ENCODE peak calls at places on chromosomes 13 and 19, in six cellular contexts. C, F, Q, R, G and E are unnamed samples.

GRCh38 chr13:50801087-50801931 is 42.2 kb downstream of the DLEU7 start:
- DNase-seq in C (peak), F (no peak), Q (peak), R (peak), G (no peak), E (peak)

GRCh38 chr13:107649071-107649470 is 566.3 kb downstream of the LIG4 start:
- DNase-seq in C (no peak), F (no peak), Q (no peak), R (no peak), G (no peak), E (no peak)

GRCh38 chr13:97567510-97568243 is 133.7 kb downstream of the RAP2A start:
- DNase-seq in C (peak), F (no peak), Q (no peak), R (peak), G (peak), E (no peak)

GRCh38 chr13:109254271-109254670 is 532.1 kb downstream of the IRS2 start:
- DNase-seq in C (no peak), F (no peak), Q (no peak), R (no peak), G (no peak), E (no peak)

GRCh38 chr13:93769126-93769525 is 542.5 kb downstream of the GPC6 start:
- DNase-seq in C (no peak), F (no peak), Q (no peak), R (no peak), G (no peak), E (no peak)

GRCh38 chr13:106132216-106132615 is 403.2 kb downstream of the EFNB2 start:
- DNase-seq in C (no peak), F (no peak), Q (no peak), R (no peak), G (no peak), E (no peak)

GRCh38 chr13:29849071-29849541 is 1.3 kb downstream of the UBL3 start:
- DNase-seq in C (peak), F (no peak), Q (peak), R (no peak), G (no peak), E (no peak)

GRCh38 chr13:98507060-98507797 is 69.7 kb downstream of the STK24 start:
- DNase-seq in C (peak), F (no peak), Q (peak), R (no peak), G (peak), E (no peak)

GRCh38 chr13:75151081-75151643 is 330.8 kb downstream of the TBC1D4 start:
- DNase-seq in C (no peak), F (no peak), Q (peak), R (no peak), G (no peak), E (peak)

GRCh38 chr13:26896986-26897668 is 136.5 kb upstream of the GPR12 start:
- DNase-seq in C (no peak), F (no peak), Q (no peak), R (no peak), G (no peak), E (no peak)

GRCh38 chr13:34035676-34036325 is 217.9 kb downstream of the RFC3 start:
- DNase-seq in C (no peak), F (no peak), Q (no peak), R (no peak), G (no peak), E (no peak)

GRCh38 chr19:45630463-45630862 is 8.7 kb downstream of the EML2 start:
- DNase-seq in C (peak), F (no peak), Q (peak), R (peak), G (no peak), E (no peak)

GRCh38 chr19:17996826-17997316 is 11.1 kb upstream of the ARRDC2 start:
- DNase-seq in C (peak), F (no peak), Q (peak), R (peak), G (peak), E (peak)

GRCh38 chr19:56808717-56809392 is 31.7 kb downstream of the PEG3 start:
- DNase-seq in C (no peak), F (no peak), Q (no peak), R (no peak), G (no peak), E (no peak)

GRCh38 chr13:45851171-45851889 is at the start of gene SIAH3:
- DNase-seq in C (peak), F (no peak), Q (peak), R (no peak), G (no peak), E (no peak)

GRCh38 chr13:31213681-31214289 is 14.0 kb downstream of the B3GLCT start:
- DNase-seq in C (no peak), F (no peak), Q (no peak), R (no peak), G (no peak), E (no peak)

GRCh38 chr13:102978168-102978567 is 88.0 kb downstream of the SLC10A2 start:
- DNase-seq in C (no peak), F (no peak), Q (no peak), R (no peak), G (no peak), E (no peak)

GRCh38 chr13:98187862-98188261 is 10.8 kb upstream of the RNF113B start:
- DNase-seq in C (no peak), F (no peak), Q (no peak), R (no peak), G (no peak), E (no peak)

GRCh38 chr19:16139752-16140151 is 3.7 kb upstream of the HSH2D start:
- DNase-seq in C (no peak), F (no peak), Q (no peak), R (no peak), G (no peak), E (no peak)

GRCh38 chr13:49563513-49563912 is 21.8 kb downstream of the RCBTB1 start:
- DNase-seq in C (peak), F (no peak), Q (no peak), R (no peak), G (no peak), E (no peak)

GRCh38 chr13:44109986-44110640 is 230.4 kb downstream of the LACC1 start:
- DNase-seq in C (no peak), F (no peak), Q (no peak), R (no peak), G (no peak), E (no peak)

GRCh38 chr19:19388568-19389555 is 16.6 kb upstream of the GATAD2A start:
- DNase-seq in C (no peak), F (no peak), Q (no peak), R (no peak), G (no peak), E (no peak)

GRCh38 chr13:46983881-46984280 is 87.0 kb upstream of the HTR2A start:
- DNase-seq in C (peak), F (no peak), Q (peak), R (no peak), G (no peak), E (peak)

GRCh38 chr13:50365683-50366391 is 350.6 kb downstream of the KCNRG start:
- DNase-seq in C (peak), F (peak), Q (no peak), R (no peak), G (no peak), E (no peak)

GRCh38 chr13:99375806-99376080 is 68.5 kb upstream of the GPR183 start:
- DNase-seq in C (no peak), F (no peak), Q (no peak), R (no peak), G (no peak), E (no peak)

GRCh38 chr13:40813662-40814454 is 24.4 kb downstream of the SLC25A15 start:
- DNase-seq in C (peak), F (no peak), Q (peak), R (no peak), G (no peak), E (no peak)

GRCh38 chr19:7663711-7664110 is 5.1 kb upstream of the RETN start:
- DNase-seq in C (no peak), F (no peak), Q (no peak), R (no peak), G (no peak), E (no peak)

GRCh38 chr13:30864352-30865130 is 41.5 kb upstream of the MEDAG start:
- DNase-seq in C (peak), F (no peak), Q (peak), R (no peak), G (no peak), E (peak)

GRCh38 chr13:109684836-109685602 is 101.4 kb downstream of the IRS2 start:
- DNase-seq in C (peak), F (no peak), Q (peak), R (no peak), G (no peak), E (no peak)

GRCh38 chr13:114039471-114040141 is 65.7 kb upstream of the C13orf46 start:
- DNase-seq in C (no peak), F (no peak), Q (no peak), R (no peak), G (no peak), E (no peak)

GRCh38 chr19:39778763-39779162 is at the start of gene LEUTX:
- DNase-seq in C (no peak), F (no peak), Q (no peak), R (no peak), G (no peak), E (no peak)

GRCh38 chr13:20714563-20715339 is 11.3 kb downstream of the IL17D start:
- DNase-seq in C (peak), F (no peak), Q (peak), R (no peak), G (peak), E (peak)

GRCh38 chr13:50989476-50989875 is 79.9 kb downstream of the RNASEH2B start:
- DNase-seq in C (peak), F (no peak), Q (no peak), R (no peak), G (peak), E (no peak)

GRCh38 chr13:35693142-35693784 is 216.8 kb upstream of the MAB21L1 start:
- DNase-seq in C (peak), F (no peak), Q (no peak), R (no peak), G (no peak), E (no peak)

GRCh38 chr13:24071423-24072075 is 89.0 kb upstream of the SPATA13 start:
- DNase-seq in C (no peak), F (no peak), Q (no peak), R (no peak), G (no peak), E (no peak)

GRCh38 chr19:990746-991145 is 6.6 kb downstream of the WDR18 start:
- DNase-seq in C (no peak), F (no peak), Q (no peak), R (no peak), G (no peak), E (no peak)

GRCh38 chr13:61151062-61151461 is 264.6 kb downstream of the PCDH20 start:
- DNase-seq in C (no peak), F (no peak), Q (no peak), R (no peak), G (no peak), E (no peak)

GRCh38 chr13:41212881-41213280 is 18.5 kb upstream of the KBTBD7 start:
- DNase-seq in C (no peak), F (no peak), Q (no peak), R (no peak), G (no peak), E (no peak)

GRCh38 chr13:27200413-27201066 is 28.9 kb upstream of the USP12 start:
- DNase-seq in C (no peak), F (no peak), Q (no peak), R (no peak), G (no peak), E (no peak)

GRCh38 chr13:112943309-112944125 is 25.5 kb upstream of the MCF2L start:
- DNase-seq in C (peak), F (no peak), Q (no peak), R (no peak), G (peak), E (no peak)

GRCh38 chr19:3670796-3671679 is 29.2 kb downstream of the PIP5K1C start:
- DNase-seq in C (peak), F (no peak), Q (peak), R (no peak), G (peak), E (peak)
- H3K27ac ChIP-seq in C (peak), F (peak), Q (peak), R (no peak), G (peak), E (peak)

GRCh38 chr13:77313923-77314322 is 13.0 kb downstream of the MYCBP2 start:
- DNase-seq in C (no peak), F (no peak), Q (no peak), R (no peak), G (no peak), E (no peak)
- H3K4me3 ChIP-seq in C (no peak), F (no peak), Q (no peak), R (no peak), G (no peak), E (no peak)

GRCh38 chr19:47350599-47350998 is 1.5 kb downstream of the DHX34 start:
- DNase-seq in C (no peak), F (no peak), Q (no peak), R (no peak), G (no peak), E (no peak)

GRCh38 chr19:47351545-47351944 is 2.4 kb downstream of the DHX34 start:
- DNase-seq in C (no peak), F (no peak), Q (peak), R (peak), G (no peak), E (no peak)

GRCh38 chr19:47353307-47353712 is 4.2 kb downstream of the DHX34 start:
- DNase-seq in C (no peak), F (no peak), Q (no peak), R (no peak), G (no peak), E (no peak)

GRCh38 chr19:47352095-47352494 is 3.0 kb downstream of the DHX34 start:
- DNase-seq in C (no peak), F (no peak), Q (no peak), R (no peak), G (no peak), E (no peak)

DNA sequence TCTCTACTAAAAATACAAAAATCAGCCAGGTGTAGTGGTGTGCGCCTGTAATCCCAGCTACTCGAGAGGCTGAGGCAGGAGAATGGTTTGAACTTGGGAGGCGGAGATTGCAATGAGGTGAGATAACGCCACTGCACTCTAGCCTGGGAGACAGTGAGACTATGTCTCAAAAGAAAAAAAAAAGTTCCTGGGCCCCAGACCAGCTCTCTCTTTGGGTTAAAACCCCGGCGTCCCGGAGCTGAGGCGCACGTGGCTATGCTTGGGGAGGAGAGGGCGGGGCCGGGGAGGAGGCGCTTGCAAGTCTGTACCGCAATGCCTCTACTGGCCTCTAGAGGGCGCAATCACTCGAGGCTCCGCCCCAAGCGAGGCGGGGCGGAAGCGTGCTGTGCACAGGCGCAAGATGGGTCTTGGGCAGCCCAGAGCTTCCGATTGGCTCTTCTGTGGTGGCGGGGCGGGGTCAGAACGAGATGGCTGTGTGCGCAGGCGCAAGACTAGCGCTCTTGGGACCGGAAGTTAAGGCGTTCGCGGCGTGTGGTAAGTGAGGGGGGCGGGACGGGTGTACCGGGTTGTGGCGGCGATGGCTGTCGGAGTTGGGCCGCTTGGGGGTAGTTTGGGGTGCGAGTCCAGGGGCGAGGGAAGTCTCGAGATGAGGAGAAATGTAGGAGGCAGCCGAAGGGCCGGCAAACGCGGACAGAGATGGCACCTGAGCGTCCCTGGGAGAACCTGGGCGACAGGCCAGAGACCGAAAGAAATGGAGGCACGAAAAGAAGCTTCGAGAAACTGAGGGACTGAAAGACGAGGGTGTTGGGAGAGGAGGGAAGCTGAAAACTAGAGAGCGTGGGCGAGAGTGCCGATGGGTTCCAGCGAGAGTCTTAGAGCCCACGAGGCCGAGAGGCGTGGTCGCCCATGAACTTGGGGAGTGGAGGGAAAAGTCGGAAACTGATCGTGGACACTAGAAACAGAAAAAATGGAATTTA is at the start of gene DHX34:
- DNase-seq in C (peak), F (peak), Q (peak), R (peak), G (peak), E (peak)
- H3K27ac ChIP-seq in C (peak), F (peak), Q (peak), R (peak), G (peak), E (no peak)

GRCh38 chr13:74070065-74070464 is 64.1 kb downstream of the KLF12 start:
- DNase-seq in C (no peak), F (no peak), Q (no peak), R (no peak), G (no peak), E (no peak)
- H3K4me3 ChIP-seq in C (no peak), F (no peak), Q (no peak), R (no peak), G (no peak), E (no peak)

DNA sequence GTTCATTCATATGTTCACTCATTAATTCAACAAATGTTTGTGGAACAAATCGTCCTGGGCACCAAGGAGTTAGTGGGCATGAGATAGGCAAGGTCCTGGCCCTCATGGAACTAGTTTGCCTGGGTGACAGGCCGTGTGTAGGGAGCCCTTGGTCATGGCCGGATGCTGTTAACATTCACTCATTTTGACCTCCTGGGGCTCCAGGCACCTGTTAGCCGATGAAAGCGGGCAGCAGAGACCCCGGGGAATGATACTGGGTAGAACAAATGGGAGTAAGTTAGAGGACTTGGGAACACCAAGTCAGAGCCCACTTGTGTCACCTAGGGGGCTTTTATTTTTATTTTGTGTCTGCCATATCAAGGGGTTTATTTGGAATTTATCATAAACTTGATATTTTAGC is 6.6 kb downstream of the MED25 start:
- DNase-seq in C (no peak), F (no peak), Q (no peak), R (no peak), G (no peak), E (no peak)
- H3K27ac ChIP-seq in C (no peak), F (no peak), Q (no peak), R (no peak), G (no peak), E (no peak)

DNA sequence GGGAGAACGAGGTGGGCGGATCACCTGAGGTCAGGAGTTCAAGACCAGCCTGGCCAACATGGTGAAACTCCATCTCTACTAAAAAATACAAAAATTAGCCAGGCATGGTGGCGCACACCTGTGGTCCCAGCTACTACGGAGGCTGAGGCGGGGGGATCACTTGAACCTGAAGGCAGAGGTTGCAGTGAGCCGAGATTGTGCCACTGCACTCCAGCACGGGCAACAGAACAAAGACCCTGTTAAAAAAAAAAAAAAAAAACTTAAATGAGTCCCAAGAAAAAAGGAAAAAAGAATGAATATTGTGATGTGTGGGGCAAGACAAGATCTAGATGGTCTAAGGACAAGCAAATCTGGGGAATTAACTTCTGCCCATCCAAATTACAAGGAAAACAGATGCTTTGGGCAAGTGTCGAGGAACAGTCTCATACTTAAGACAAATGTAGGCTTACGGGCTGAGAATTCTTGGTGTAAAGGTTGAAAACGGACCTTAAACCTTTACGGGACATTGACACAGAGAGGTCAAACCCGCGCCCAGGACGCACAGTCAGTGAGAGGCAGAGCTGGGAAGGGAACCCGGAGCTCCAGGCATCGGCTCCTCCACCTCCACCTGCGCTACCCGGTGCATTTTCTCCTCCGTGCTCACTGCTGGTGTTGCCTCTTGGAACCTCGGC is 656 bp upstream of the ZNF324 start:
- DNase-seq in C (no peak), F (no peak), Q (no peak), R (no peak), G (no peak), E (no peak)
- H3K4me3 ChIP-seq in C (peak), F (peak), Q (peak), R (peak), G (peak), E (peak)